ENCODE peak calls at places on chromosomes 12 and 14, in nine cellular contexts. H, E, Y, L, N, G, X, Q and U are unnamed samples.

GRCh38 chr14:61247935-61248334 is 33.2 kb downstream of the TMEM30B start:
- DNase-seq in G (no peak), Q (no peak), E (no peak), Y (no peak), X (no peak), N (no peak), H (no peak), L (no peak), U (no peak)

GRCh38 chr14:71852201-71852600 is 80.0 kb upstream of the RGS6 start:
- DNase-seq in L (no peak), Q (peak; percentile 0), H (no peak), Y (no peak), N (no peak), G (no peak), X (no peak), E (no peak), U (peak; percentile 21)

GRCh38 chr12:84756961-84757360 is 155.6 kb downstream of the SLC6A15 start:
- DNase-seq in X (no peak), H (no peak), N (no peak), L (no peak), Y (no peak), G (no peak), E (no peak), Q (no peak), U (peak; percentile 28)

GRCh38 chr14:102320033-102320660 is 601 bp downstream of the ZNF839 start:
- DNase-seq in L (peak; percentile 43), X (peak; percentile 71), E (peak; percentile 25), G (peak; percentile 14), Y (no peak), N (peak; percentile 60), H (peak; percentile 36), Q (no peak), U (peak; percentile 48)

GRCh38 chr14:100246136-100246535 is 7.2 kb downstream of the YY1 start:
- DNase-seq in G (no peak), H (no peak), Y (no peak), N (no peak), E (no peak), Q (no peak), L (no peak), X (no peak), U (no peak)

GRCh38 chr12:58395470-58395869 is 454.1 kb downstream of the ATP23 start:
- DNase-seq in N (no peak), Y (no peak), E (no peak), X (no peak), H (no peak), Q (no peak), L (no peak), G (no peak), U (no peak)

GRCh38 chr14:56878766-56879165 is 68.5 kb upstream of the OTX2 start:
- DNase-seq in Y (no peak), N (no peak), Q (no peak), L (no peak), H (no peak), X (no peak), E (no peak), G (peak; percentile 50), U (no peak)

GRCh38 chr14:60250318-60251035 is 1.5 kb downstream of the PPM1A start:
- DNase-seq in N (no peak), E (no peak), G (no peak), X (no peak), H (no peak), Y (no peak), L (no peak), Q (no peak), U (peak; percentile 18)

GRCh38 chr12:116201908-116202307 is 75.6 kb downstream of the MED13L start:
- DNase-seq in N (no peak), E (no peak), H (no peak), Q (no peak), X (no peak), L (no peak), Y (no peak), G (no peak), U (no peak)

GRCh38 chr12:76259660-76260389 is 88.4 kb downstream of the BBS10 start:
- DNase-seq in G (no peak), N (no peak), Q (no peak), L (no peak), E (no peak), Y (no peak), H (no peak), X (no peak), U (peak; percentile 97)

GRCh38 chr12:6328045-6328779 is 13.7 kb downstream of the TNFRSF1A start:
- DNase-seq in G (no peak), Q (no peak), X (no peak), E (no peak), L (no peak), Y (no peak), H (no peak), N (no peak), U (no peak)

GRCh38 chr12:104285740-104286537 is 17.6 kb upstream of the EID3 start:
- DNase-seq in H (no peak), N (no peak), G (no peak), X (no peak), L (no peak), Y (no peak), E (no peak), Q (no peak), U (peak; percentile 38)